ENCODE peak calls at places on chromosomes 12 and 14, in ten cellular contexts. M is AG04449, P is astrocyte of the spinal cord, E is uterus, F is fibroblast of mammary gland, Z is suprapubic skin, G is upper lobe of left lung, S is cardiac fibroblast, H is colonic mucosa, R is body of pancreas. L is an unnamed sample.

GRCh38 chr14:37198907-37199306 is 1.2 kb downstream of the MIPOL1 start:
- DNase-seq in M (no peak), P (no peak), E (no peak), F (no peak), Z (no peak), G (no peak), S (no peak), H (no peak), R (no peak), L (no peak)

GRCh38 chr14:105050551-105050897 is 14.7 kb downstream of the GPR132 start:
- DNase-seq in M (no peak), P (no peak), E (no peak), F (no peak), Z (peak), G (no peak), S (peak), H (peak), R (peak), L (no peak)

GRCh38 chr14:23551266-23552028 is at the start of gene ZFHX2:
- DNase-seq in M (no peak), P (peak), E (peak), F (peak), Z (no peak), G (peak), S (peak), H (peak), R (peak), L (no peak)

GRCh38 chr12:123055281-123055766 is 74.8 kb downstream of the ARL6IP4 start:
- DNase-seq in M (no peak), P (peak), E (no peak), F (no peak), Z (no peak), G (no peak), S (no peak), H (no peak), R (no peak), L (no peak)

GRCh38 chr14:68523994-68524725 is 268.7 kb downstream of the ZFP36L1 start:
- DNase-seq in M (no peak), P (no peak), E (peak), F (peak), Z (no peak), G (no peak), S (peak), H (no peak), R (peak), L (no peak)

GRCh38 chr12:121673013-121673441 is 3.6 kb upstream of the MORN3 start:
- DNase-seq in M (no peak), P (no peak), E (no peak), F (no peak), Z (peak), G (no peak), S (no peak), H (peak), R (peak), L (no peak)

GRCh38 chr14:104290058-104290667 is 151.8 kb downstream of the KIF26A start:
- DNase-seq in M (no peak), P (no peak), E (no peak), F (no peak), Z (peak), G (no peak), S (no peak), H (no peak), R (no peak), L (no peak)

GRCh38 chr12:3172124-3173007 is 95.2 kb downstream of the TSPAN9 start:
- DNase-seq in M (no peak), P (no peak), E (no peak), F (no peak), Z (no peak), G (peak), S (no peak), H (no peak), R (no peak), L (no peak)

GRCh38 chr12:76685246-76685678 is 78.7 kb upstream of the ZDHHC17 start:
- DNase-seq in M (no peak), P (peak), E (peak), F (no peak), Z (no peak), G (peak), S (peak), H (peak), R (peak), L (no peak)

GRCh38 chr12:26737487-26738030 is 95.4 kb downstream of the ITPR2 start:
- DNase-seq in M (no peak), P (no peak), E (no peak), F (no peak), Z (no peak), G (no peak), S (no peak), H (no peak), R (no peak), L (no peak)

GRCh38 chr12:47087088-47087688 is 7.4 kb upstream of the AMIGO2 start:
- DNase-seq in M (no peak), P (no peak), E (no peak), F (no peak), Z (no peak), G (no peak), S (peak), H (no peak), R (no peak), L (no peak)

GRCh38 chr12:47078733-47079364 is 572 bp upstream of the PCED1B start:
- DNase-seq in M (no peak), P (no peak), E (peak), F (no peak), Z (no peak), G (peak), S (peak), H (no peak), R (peak), L (no peak)

GRCh38 chr12:58803893-58804292 is 116.4 kb downstream of the LRIG3 start:
- DNase-seq in M (peak), P (peak), E (peak), F (peak), Z (no peak), G (no peak), S (peak), H (no peak), R (peak), L (peak)

GRCh38 chr12:113980537-113981337 is 14.6 kb upstream of the RBM19 start:
- DNase-seq in M (peak), P (peak), E (peak), F (peak), Z (no peak), G (no peak), S (peak), H (no peak), R (peak), L (peak)

GRCh38 chr12:108855284-108856169 is 1.9 kb downstream of the SSH1 start:
- DNase-seq in M (no peak), P (peak), E (no peak), F (peak), Z (no peak), G (no peak), S (peak), H (no peak), R (no peak), L (no peak)

GRCh38 chr14:74514471-74514932 is 20.9 kb downstream of the ISCA2 start:
- DNase-seq in M (no peak), P (peak), E (peak), F (peak), Z (no peak), G (no peak), S (peak), H (no peak), R (peak), L (peak)

GRCh38 chr12:78181544-78182162 is 351.0 kb downstream of the NAV3 start:
- DNase-seq in M (no peak), P (peak), E (no peak), F (peak), Z (no peak), G (no peak), S (peak), H (no peak), R (no peak), L (no peak)

GRCh38 chr14:99213101-99213500 is 58.9 kb downstream of the BCL11B start:
- DNase-seq in M (peak), P (no peak), E (no peak), F (no peak), Z (no peak), G (no peak), S (no peak), H (no peak), R (no peak), L (no peak)

GRCh38 chr12:90010089-90010488 is 301.5 kb upstream of the ATP2B1 start:
- DNase-seq in M (no peak), P (peak), E (no peak), F (no peak), Z (no peak), G (no peak), S (peak), H (no peak), R (no peak), L (no peak)

GRCh38 chr12:48459259-48459658 is 13.1 kb upstream of the ANP32D start:
- DNase-seq in M (no peak), P (no peak), E (no peak), F (no peak), Z (no peak), G (no peak), S (no peak), H (no peak), R (no peak), L (no peak)

GRCh38 chr14:103123634-103124500 is 606 bp downstream of the TNFAIP2 start:
- DNase-seq in M (no peak), P (no peak), E (peak), F (peak), Z (peak), G (peak), S (peak), H (peak), R (no peak), L (no peak)

GRCh38 chr14:52086755-52087154 is 17.9 kb upstream of the NID2 start:
- DNase-seq in M (peak), P (no peak), E (no peak), F (no peak), Z (no peak), G (no peak), S (no peak), H (no peak), R (no peak), L (no peak)

GRCh38 chr14:68789798-68790655 is 2.8 kb downstream of the ZFP36L1 start:
- DNase-seq in M (no peak), P (peak), E (no peak), F (no peak), Z (no peak), G (peak), S (peak), H (peak), R (peak), L (no peak)

GRCh38 chr12:110373962-110374611 is 29.4 kb downstream of the ANAPC7 start:
- DNase-seq in M (no peak), P (no peak), E (no peak), F (no peak), Z (no peak), G (peak), S (no peak), H (no peak), R (no peak), L (no peak)

GRCh38 chr14:71140157-71140556 is 232.9 kb downstream of the PCNX1 start:
- DNase-seq in M (no peak), P (no peak), E (no peak), F (no peak), Z (no peak), G (no peak), S (no peak), H (no peak), R (no peak), L (no peak)

GRCh38 chr12:55142896-55143870 is 17.0 kb downstream of the OR9K2 start:
- DNase-seq in M (no peak), P (peak), E (no peak), F (peak), Z (no peak), G (no peak), S (peak), H (peak), R (peak), L (peak)

GRCh38 chr12:44875417-44875953 is 630 bp downstream of the NELL2 start:
- DNase-seq in M (no peak), P (no peak), E (no peak), F (no peak), Z (no peak), G (peak), S (no peak), H (no peak), R (no peak), L (no peak)

GRCh38 chr12:71838661-71839060 is 898 bp upstream of the TBC1D15 start:
- DNase-seq in M (no peak), P (no peak), E (no peak), F (no peak), Z (no peak), G (no peak), S (no peak), H (no peak), R (no peak), L (no peak)

GRCh38 chr12:52439845-52440244 is 5.7 kb upstream of the KRT75 start:
- DNase-seq in M (no peak), P (no peak), E (no peak), F (no peak), Z (no peak), G (peak), S (no peak), H (no peak), R (no peak), L (no peak)

GRCh38 chr12:113194971-113195391 is 9.5 kb downstream of the RITA1 start:
- DNase-seq in M (no peak), P (peak), E (no peak), F (peak), Z (no peak), G (no peak), S (peak), H (no peak), R (no peak), L (no peak)

GRCh38 chr12:24015771-24016170 is 66.3 kb upstream of the SOX5 start:
- DNase-seq in M (no peak), P (no peak), E (no peak), F (no peak), Z (no peak), G (no peak), S (no peak), H (no peak), R (no peak), L (no peak)

GRCh38 chr12:108193922-108194321 is 64.8 kb downstream of the WSCD2 start:
- DNase-seq in M (no peak), P (no peak), E (peak), F (peak), Z (no peak), G (no peak), S (peak), H (peak), R (peak), L (no peak)

GRCh38 chr12:113802000-113802749 is 163.9 kb downstream of the RBM19 start:
- DNase-seq in M (no peak), P (no peak), E (no peak), F (no peak), Z (no peak), G (no peak), S (no peak), H (no peak), R (no peak), L (no peak)

GRCh38 chr14:91946313-91947195 is 940 bp downstream of the FBLN5 start:
- DNase-seq in M (no peak), P (peak), E (no peak), F (no peak), Z (no peak), G (no peak), S (peak), H (no peak), R (no peak), L (no peak)

GRCh38 chr12:33323823-33324222 is 115.8 kb downstream of the SYT10 start:
- DNase-seq in M (no peak), P (no peak), E (no peak), F (no peak), Z (no peak), G (no peak), S (no peak), H (no peak), R (no peak), L (no peak)

GRCh38 chr12:27176765-27177164 is 67.3 kb upstream of the STK38L start:
- DNase-seq in M (no peak), P (peak), E (no peak), F (peak), Z (no peak), G (no peak), S (peak), H (no peak), R (no peak), L (peak)

GRCh38 chr12:211639-212382 is 2.1 kb downstream of the SLC6A12 start:
- DNase-seq in M (no peak), P (no peak), E (no peak), F (no peak), Z (no peak), G (no peak), S (no peak), H (no peak), R (no peak), L (no peak)
- H3K4me3 ChIP-seq in M (no peak), P (no peak), E (no peak), F (no peak), Z (no peak), G (no peak), S (no peak), H (no peak), R (no peak), L (no peak)

GRCh38 chr12:43029971-43030370 is 440.4 kb upstream of the PRICKLE1 start:
- DNase-seq in M (no peak), P (peak), E (no peak), F (no peak), Z (no peak), G (no peak), S (no peak), H (no peak), R (no peak), L (no peak)
- H3K4me3 ChIP-seq in M (no peak), P (no peak), E (no peak), F (no peak), Z (no peak), G (no peak), S (no peak), H (no peak), R (no peak), L (no peak)

GRCh38 chr14:101564819-101565698 is 3.8 kb downstream of the DIO3 start:
- DNase-seq in M (no peak), P (no peak), E (no peak), F (no peak), Z (no peak), G (peak), S (no peak), H (no peak), R (no peak), L (no peak)
- H3K4me3 ChIP-seq in M (no peak), P (no peak), E (peak), F (no peak), Z (peak), G (no peak), S (no peak), H (no peak), R (no peak), L (no peak)

GRCh38 chr14:61184117-61184516 is 97.0 kb downstream of the TMEM30B start:
- DNase-seq in M (peak), P (peak), E (no peak), F (peak), Z (no peak), G (no peak), S (peak), H (no peak), R (no peak), L (peak)
- H3K4me3 ChIP-seq in M (no peak), P (no peak), E (no peak), F (no peak), Z (no peak), G (no peak), S (no peak), H (no peak), R (no peak), L (no peak)

GRCh38 chr14:79659995-79660975 is 551.0 kb downstream of the DIO2 start:
- DNase-seq in M (no peak), P (no peak), E (no peak), F (no peak), Z (no peak), G (no peak), S (no peak), H (no peak), R (no peak), L (no peak)
- H3K4me3 ChIP-seq in M (no peak), P (no peak), E (no peak), F (no peak), Z (no peak), G (no peak), S (no peak), H (no peak), R (no peak), L (no peak)

GRCh38 chr12:57129311-57130288 is 1.3 kb downstream of the LRP1 start:
- DNase-seq in M (no peak), P (no peak), E (peak), F (peak), Z (peak), G (no peak), S (peak), H (peak), R (peak), L (no peak)
- H3K4me3 ChIP-seq in M (peak), P (peak), E (peak), F (peak), Z (peak), G (peak), S (peak), H (peak), R (no peak), L (peak)

DNA sequence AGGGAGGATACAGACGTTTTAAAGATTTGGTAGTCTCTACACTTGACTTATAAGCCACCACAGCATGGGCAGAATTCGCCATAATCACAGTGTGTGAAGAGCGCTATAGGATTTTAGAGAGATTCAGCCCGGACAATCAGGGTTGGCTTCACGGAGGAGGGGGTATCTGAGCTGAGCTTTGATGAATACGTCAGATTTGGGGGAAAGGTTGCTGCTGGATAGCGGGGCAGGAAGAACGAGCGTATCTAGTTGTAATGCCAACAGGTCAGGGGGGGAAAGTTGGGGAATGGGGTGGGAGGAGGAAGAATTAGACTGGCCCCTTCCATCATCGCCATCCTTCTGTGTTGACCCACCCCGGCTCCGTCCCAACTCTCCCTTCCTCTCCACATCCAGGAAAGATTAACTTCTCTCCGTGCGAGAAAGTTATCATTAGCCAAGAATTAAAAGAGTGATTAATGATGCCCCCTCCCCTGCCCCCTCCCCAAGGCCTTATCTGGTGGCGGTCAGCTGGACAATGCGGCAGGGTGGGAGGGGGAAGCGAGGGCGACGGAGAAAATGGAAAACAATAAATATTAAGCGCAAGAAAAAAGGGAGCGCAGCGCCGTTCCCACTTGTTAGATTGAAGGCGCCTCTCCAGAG is 13.5 kb upstream of the GPATCH2L start:
- DNase-seq in M (no peak), P (no peak), E (no peak), F (no peak), Z (no peak), G (no peak), S (no peak), H (no peak), R (no peak), L (no peak)
- H3K4me3 ChIP-seq in M (peak), P (no peak), E (peak), F (no peak), Z (peak), G (no peak), S (no peak), H (no peak), R (no peak), L (peak)